ENCODE peak calls at places on chromosomes 2 and 18, in nine cellular contexts. T, U, O, A, Y, K, F, R and S are unnamed samples.

GRCh38 chr2:171924170-171924942 is 2.1 kb downstream of the HAT1 start:
- DNase-seq in T (no peak), U (no peak), O (no peak), A (no peak), Y (no peak), K (no peak), F (no peak), R (no peak), S (no peak)

GRCh38 chr18:48488388-48488850 is 50.4 kb upstream of the CTIF start:
- DNase-seq in T (no peak), U (no peak), O (no peak), A (no peak), Y (peak), K (no peak), F (peak), R (peak), S (peak)

GRCh38 chr2:236663671-236664101 is 94.1 kb downstream of the ACKR3 start:
- DNase-seq in T (no peak), U (no peak), O (no peak), A (no peak), Y (no peak), K (no peak), F (peak), R (no peak), S (no peak)

GRCh38 chr2:100036793-100037192 is 105.6 kb downstream of the AFF3 start:
- DNase-seq in T (no peak), U (no peak), O (no peak), A (no peak), Y (no peak), K (no peak), F (no peak), R (no peak), S (no peak)

GRCh38 chr2:100561191-100561590 is 1.6 kb upstream of the PDCL3 start:
- DNase-seq in T (no peak), U (no peak), O (no peak), A (no peak), Y (peak), K (no peak), F (no peak), R (no peak), S (no peak)

GRCh38 chr2:96138146-96139145 is at the start of gene ASTL:
- DNase-seq in T (no peak), U (peak), O (peak), A (peak), Y (peak), K (peak), F (peak), R (no peak), S (peak)

GRCh38 chr2:80396276-80396675 is 91.7 kb upstream of the LRRTM1 start:
- DNase-seq in T (no peak), U (no peak), O (no peak), A (no peak), Y (no peak), K (no peak), F (no peak), R (no peak), S (no peak)

GRCh38 chr2:46737577-46737976 is 178.0 kb downstream of the MCFD2 start:
- DNase-seq in T (no peak), U (no peak), O (no peak), A (no peak), Y (peak), K (no peak), F (no peak), R (peak), S (peak)

GRCh38 chr18:7954229-7954628 is 387.1 kb downstream of the PTPRM start:
- DNase-seq in T (no peak), U (no peak), O (no peak), A (no peak), Y (no peak), K (no peak), F (no peak), R (no peak), S (no peak)

GRCh38 chr2:112519506-112519905 is 22.8 kb upstream of the POLR1B start:
- DNase-seq in T (no peak), U (no peak), O (no peak), A (no peak), Y (no peak), K (no peak), F (no peak), R (no peak), S (no peak)

GRCh38 chr2:109458512-109458911 is 155.3 kb downstream of the SEPTIN10 start:
- DNase-seq in T (no peak), U (peak), O (no peak), A (no peak), Y (no peak), K (no peak), F (no peak), R (no peak), S (no peak)

GRCh38 chr2:214310319-214310718 is 100.5 kb upstream of the VWC2L start:
- DNase-seq in T (no peak), U (no peak), O (no peak), A (no peak), Y (peak), K (peak), F (no peak), R (no peak), S (peak)